ENCODE peak calls at places on chromosomes 7 and 10, in seven cellular contexts. D, H, T, C, R, N and V are unnamed samples.

GRCh38 chr7:1883031-1883761 is 213.1 kb downstream of the ELFN1 start:
- DNase-seq in C (no peak), H (no peak), T (no peak), N (no peak), R (no peak), D (peak), V (peak)

GRCh38 chr7:1843271-1843861 is 173.3 kb downstream of the ELFN1 start:
- DNase-seq in H (no peak), D (no peak), N (no peak), C (peak), T (peak), R (no peak), V (peak)

GRCh38 chr7:106813705-106814305 is 51.3 kb upstream of the PIK3CG start:
- DNase-seq in D (peak), R (no peak), H (no peak), C (no peak), T (no peak), N (no peak), V (no peak)

GRCh38 chr7:45015313-45015712 is 15.3 kb downstream of the CCM2 start:
- DNase-seq in T (no peak), N (no peak), H (no peak), C (no peak), D (peak), R (no peak), V (no peak)

GRCh38 chr7:18590744-18591340 is 95.3 kb downstream of the HDAC9 start:
- DNase-seq in H (no peak), C (no peak), T (no peak), D (peak), R (no peak), N (no peak), V (no peak)

GRCh38 chr10:133260895-133261725 is 15.6 kb downstream of the ADAM8 start:
- DNase-seq in C (peak), H (peak), R (peak), T (peak), D (peak), N (no peak), V (peak)

GRCh38 chr7:17584822-17585221 is 286.4 kb downstream of the AHR start:
- DNase-seq in T (no peak), C (no peak), N (no peak), R (no peak), D (no peak), H (no peak), V (no peak)

GRCh38 chr7:108114117-108114841 is 15.9 kb downstream of the LAMB4 start:
- DNase-seq in N (no peak), R (no peak), D (peak), C (no peak), H (no peak), T (no peak), V (no peak)

GRCh38 chr7:148044173-148044572 is 546.4 kb upstream of the C7orf33 start:
- DNase-seq in T (no peak), N (no peak), C (no peak), R (no peak), H (no peak), D (no peak), V (peak)

GRCh38 chr10:101261702-101262101 is 32.4 kb upstream of the LBX1 start:
- DNase-seq in N (no peak), R (no peak), C (no peak), T (no peak), H (no peak), D (no peak), V (no peak)

GRCh38 chr7:9250876-9251275 is 817.5 kb downstream of the NXPH1 start:
- DNase-seq in N (peak), R (no peak), T (no peak), D (no peak), H (no peak), C (no peak), V (no peak)

GRCh38 chr10:3782456-3783312 is 2.3 kb downstream of the KLF6 start:
- DNase-seq in H (peak), N (no peak), C (peak), R (peak), D (peak), T (peak), V (peak)

GRCh38 chr7:154442939-154443338 is 390.7 kb downstream of the DPP6 start:
- DNase-seq in H (no peak), C (no peak), N (no peak), T (peak), D (no peak), R (no peak), V (no peak)

GRCh38 chr7:129095258-129095657 is 40.3 kb upstream of the TNPO3 start:
- DNase-seq in T (no peak), R (no peak), N (no peak), H (peak), C (no peak), D (no peak), V (no peak)

GRCh38 chr7:123662755-123663154 is 7.1 kb downstream of the LMOD2 start:
- DNase-seq in T (no peak), C (no peak), R (no peak), H (no peak), N (no peak), D (no peak), V (no peak)

GRCh38 chr7:82051641-82052040 is 281.8 kb upstream of the HGF start:
- DNase-seq in N (no peak), H (no peak), R (no peak), D (no peak), C (no peak), T (no peak), V (no peak)

GRCh38 chr7:82700739-82701138 is 257.2 kb upstream of the CACNA2D1 start:
- DNase-seq in H (no peak), T (no peak), R (no peak), C (no peak), N (no peak), D (no peak), V (no peak)

GRCh38 chr7:23093546-23093945 is 12.0 kb upstream of the KLHL7 start:
- DNase-seq in T (no peak), R (no peak), N (no peak), C (no peak), D (no peak), H (no peak), V (no peak)